ENCODE peak calls at places on chromosome 21, in five cellular contexts. C is foreskin fibroblast; W is GM20000; J is choroid plexus epithelial cell; A is CD4-positive, alpha-beta T cell. B is an unnamed sample.

GRCh38 chr21:35925497-35925896 is 134.8 kb downstream of the SETD4 start:
- DNase-seq in C (no peak), W (no peak), J (no peak), A (no peak), B (no peak)

GRCh38 chr21:15293251-15293650 is 228.5 kb upstream of the NRIP1 start:
- DNase-seq in C (no peak), W (no peak), J (peak; percentile 93), A (no peak), B (peak; percentile 71)

GRCh38 chr21:41961282-41961701 is 7.5 kb upstream of the C2CD2 start:
- DNase-seq in C (no peak), W (no peak), J (no peak), A (no peak), B (no peak)

GRCh38 chr21:15065381-15066230 is 806 bp upstream of the NRIP1 start:
- DNase-seq in C (peak; percentile 78), W (peak; percentile 63), J (peak; percentile 93), A (peak; percentile 55), B (peak; percentile 85)

GRCh38 chr21:26082549-26082948 is 88.0 kb downstream of the APP start:
- DNase-seq in C (no peak), W (no peak), J (no peak), A (no peak), B (no peak)

GRCh38 chr21:35203093-35204021 is 154.3 kb upstream of the RUNX1 start:
- DNase-seq in C (peak; percentile 65), W (no peak), J (peak; percentile 93), A (no peak), B (peak; percentile 81)

GRCh38 chr21:14215971-14216621 is at the start of gene RBM11:
- DNase-seq in C (no peak), W (peak; percentile 78), J (peak; percentile 53), A (peak; percentile 61), B (no peak)

GRCh38 chr21:42257091-42257760 is 38.3 kb downstream of the ABCG1 start:
- DNase-seq in C (no peak), W (no peak), J (peak; percentile 35), A (no peak), B (no peak)

GRCh38 chr21:33268736-33269441 is 2.7 kb downstream of the IL10RB start:
- DNase-seq in C (no peak), W (peak; percentile 70), J (no peak), A (no peak), B (no peak)

GRCh38 chr21:35198004-35198403 is 148.9 kb upstream of the RUNX1 start:
- DNase-seq in C (peak; percentile 87), W (no peak), J (peak; percentile 88), A (no peak), B (peak; percentile 96)

GRCh38 chr21:25568230-25568629 is 39.1 kb downstream of the MRPL39 start:
- DNase-seq in C (peak; percentile 55), W (no peak), J (peak; percentile 86), A (no peak), B (no peak)

GRCh38 chr21:41678944-41679343 is 87.9 kb downstream of the RIPK4 start:
- DNase-seq in C (peak; percentile 86), W (no peak), J (peak; percentile 96), A (no peak), B (peak; percentile 92)

GRCh38 chr21:46557919-46558392 is 46.9 kb downstream of the S100B start:
- DNase-seq in C (no peak), W (no peak), J (no peak), A (no peak), B (no peak)

GRCh38 chr21:24200052-24200451 is 1407.2 kb downstream of the MRPL39 start:
- DNase-seq in C (no peak), W (no peak), J (no peak), A (no peak), B (no peak)

GRCh38 chr21:27365394-27365793 is 398.5 kb upstream of the ADAMTS5 start:
- DNase-seq in C (no peak), W (no peak), J (peak; percentile 33), A (no peak), B (peak; percentile 42)

GRCh38 chr21:36852864-36853263 is 113.6 kb downstream of the HLCS start:
- DNase-seq in C (no peak), W (no peak), J (no peak), A (no peak), B (no peak)

GRCh38 chr21:36700295-36700960 is 1.5 kb downstream of the SIM2 start:
- DNase-seq in C (no peak), W (no peak), J (no peak), A (no peak), B (no peak)

GRCh38 chr21:40466893-40467483 is 380.0 kb downstream of the DSCAM start:
- DNase-seq in C (no peak), W (no peak), J (peak; percentile 4), A (no peak), B (peak; percentile 23)

GRCh38 chr21:28375708-28376385 is 616.8 kb downstream of the LTN1 start:
- DNase-seq in C (peak; percentile 73), W (no peak), J (peak; percentile 95), A (no peak), B (peak; percentile 5)

GRCh38 chr21:41766051-41766882 is 585 bp downstream of the RIPK4 start:
- DNase-seq in C (no peak), W (no peak), J (no peak), A (no peak), B (no peak)

GRCh38 chr21:34889287-34889536 is 159.9 kb downstream of the RUNX1 start:
- DNase-seq in C (peak; percentile 74), W (no peak), J (peak; percentile 82), A (peak; percentile 27), B (peak; percentile 71)

GRCh38 chr21:34813266-34813886 is 144.6 kb downstream of the CLIC6 start:
- DNase-seq in C (no peak), W (no peak), J (peak; percentile 86), A (no peak), B (peak; percentile 67)

GRCh38 chr21:46158666-46159300 is 3.4 kb upstream of the FTCD start:
- DNase-seq in C (no peak), W (no peak), J (no peak), A (no peak), B (no peak)

GRCh38 chr21:43268804-43269186 is 100.0 kb downstream of the CRYAA start:
- DNase-seq in C (no peak), W (no peak), J (no peak), A (no peak), B (no peak)
- TF ChIP-seq CTCF in C (no peak), W (no peak), J (no peak), A (no peak), B (no peak)

GRCh38 chr21:32103361-32103760 is 175.5 kb downstream of the MIS18A start:
- DNase-seq in C (no peak), W (no peak), J (no peak), A (no peak), B (no peak)

GRCh38 chr21:32102426-32102825 is 176.4 kb downstream of the MIS18A start:
- DNase-seq in C (no peak), W (no peak), J (no peak), A (no peak), B (no peak)

GRCh38 chr21:32101206-32101763 is 177.6 kb downstream of the MIS18A start:
- DNase-seq in C (no peak), W (no peak), J (no peak), A (no peak), B (no peak)

GRCh38 chr21:32096411-32096810 is 182.4 kb downstream of the MIS18A start:
- DNase-seq in C (no peak), W (peak; percentile 39), J (no peak), A (no peak), B (no peak)

DNA sequence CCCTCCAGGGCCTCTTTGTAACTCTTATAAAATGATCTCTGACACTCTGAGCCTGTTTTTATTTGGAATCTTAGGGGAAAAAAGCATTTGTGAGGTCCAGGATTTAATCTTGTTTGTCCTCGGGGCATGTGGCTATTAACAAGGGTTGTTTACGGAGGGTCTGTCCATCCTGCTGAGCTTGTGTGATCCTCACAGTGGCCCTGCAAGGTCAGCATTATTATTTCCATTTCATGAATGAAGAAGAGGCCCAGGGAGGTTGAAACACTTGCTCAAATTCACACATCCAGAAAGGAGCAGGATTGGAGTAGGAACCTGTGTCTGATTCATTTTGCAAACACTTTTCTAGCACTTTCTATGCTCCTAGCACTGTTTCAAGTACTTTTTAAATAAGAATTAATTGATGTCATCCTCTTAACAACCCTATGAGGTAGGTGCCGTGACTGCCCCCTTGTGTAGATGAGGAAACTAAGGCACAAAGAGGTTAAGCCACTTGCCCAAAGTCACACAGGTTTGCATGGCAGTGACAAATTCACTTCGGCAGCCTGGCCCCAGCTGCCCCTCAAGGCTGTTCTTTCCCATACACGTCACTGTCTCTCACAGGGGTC is 178.9 kb downstream of the MIS18A start:
- DNase-seq in C (no peak), W (no peak), J (no peak), A (no peak), B (no peak)
- TF ChIP-seq CTCF in C (no peak), W (no peak), J (no peak), A (no peak), B (no peak)

GRCh38 chr21:44803651-44804050 is 2.0 kb upstream of the UBE2G2 start:
- DNase-seq in C (no peak), W (no peak), J (no peak), A (no peak), B (no peak)

GRCh38 chr21:44800103-44800502 is 1.5 kb downstream of the UBE2G2 start:
- DNase-seq in C (no peak), W (no peak), J (peak; percentile 73), A (no peak), B (no peak)

GRCh38 chr21:44801468-44802395 is at the start of gene UBE2G2:
- DNase-seq in C (peak; percentile 76), W (peak; percentile 98), J (peak; percentile 75), A (peak; percentile 83), B (peak; percentile 60)

GRCh38 chr21:44802396-44803153 is 955 bp upstream of the UBE2G2 start:
- DNase-seq in C (no peak), W (peak; percentile 38), J (peak; percentile 34), A (no peak), B (peak; percentile 9)

DNA sequence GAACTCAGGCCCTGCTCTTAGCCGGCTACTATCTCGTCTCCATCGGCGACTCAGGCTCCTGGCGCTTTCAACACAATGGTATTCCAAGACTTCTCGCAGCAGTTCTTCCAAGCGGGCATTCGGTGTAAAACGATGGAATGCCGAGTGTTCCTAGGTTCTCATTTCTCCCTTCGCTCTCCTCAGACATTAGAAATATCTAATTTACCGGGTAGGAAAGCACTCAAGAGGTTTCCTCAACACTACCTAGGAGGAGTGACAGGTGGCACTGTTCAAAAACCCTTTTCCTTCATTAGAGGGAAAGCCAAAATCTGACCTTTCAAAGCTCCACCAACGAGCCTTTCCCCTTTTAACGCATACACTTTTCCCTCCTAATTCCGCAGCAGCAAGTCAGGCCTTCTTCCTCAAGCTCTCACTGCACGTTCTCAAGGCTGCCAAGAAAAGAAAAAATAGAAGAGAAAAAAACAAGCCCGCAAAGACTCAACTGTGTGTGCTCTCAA is 601 bp downstream of the UBE2G2 start:
- DNase-seq in C (no peak), W (peak; percentile 83), J (peak; percentile 46), A (no peak), B (peak; percentile 28)
- TF ChIP-seq CTCF in C (peak; percentile 27), W (peak; percentile 23), J (peak; percentile 54), A (peak; percentile 78), B (peak; percentile 62)

DNA sequence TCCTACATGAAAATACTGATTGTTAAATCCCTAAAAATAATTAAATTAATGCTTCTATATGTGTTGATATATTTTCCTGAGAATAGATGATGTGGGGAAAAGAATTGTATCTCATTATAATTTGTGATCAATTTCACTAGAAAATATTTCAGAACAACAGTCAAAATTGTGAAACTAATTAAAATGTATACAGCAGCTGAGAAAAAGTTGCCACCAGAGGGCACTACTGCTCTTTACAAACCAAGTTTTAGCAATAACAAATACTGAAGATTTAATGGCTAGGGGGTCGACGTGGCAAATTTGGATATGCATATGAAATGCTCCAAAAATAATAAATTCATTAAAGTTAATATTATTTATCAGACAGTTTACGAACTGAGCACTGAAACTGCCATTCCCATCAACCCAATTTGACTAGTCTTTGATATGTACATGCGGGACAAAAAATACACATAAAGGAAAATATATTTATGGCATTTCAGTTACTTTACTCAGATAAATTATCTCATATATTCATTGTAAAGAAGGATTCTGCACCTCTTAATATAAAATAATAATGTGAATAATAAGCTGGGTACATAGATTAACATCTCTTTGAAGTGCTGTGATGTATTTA is 96.3 kb upstream of the TMPRSS15 start:
- DNase-seq in C (peak; percentile 0), W (no peak), J (peak; percentile 73), A (no peak), B (peak; percentile 1)
- TF ChIP-seq CTCF in C (peak; percentile 54), W (peak; percentile 52), J (peak; percentile 74), A (peak; percentile 61), B (peak; percentile 86)